ENCODE peak calls at places on chromosomes 2 and 18, in nine cellular contexts. M is iris pigment epithelial cell; F is activated naive CD8-positive, alpha-beta T cell treated with anti-CD3 and anti-CD28 coated beads, Interleukin-2, amount 10 ng/mL, durations not matched to agents 7 days and 5 days; Y is colonic mucosa; S is stimulated activated CD4-positive, alpha-beta T cell treated with anti-CD3 and anti-CD28 coated beads, Interleukin-1b, Interleukin-23, amount 100 ng/mL, for 24 hours; H is astrocyte; I is mesothelial cell of epicardium; T is CD8-positive, alpha-beta T cell; V is GOT3. X is an unnamed sample.

GRCh38 chr2:100292022-100292580 is 30.2 kb downstream of the LONRF2 start:
- DNase-seq in M (peak; percentile 91), F (no peak), Y (no peak), S (no peak), H (peak; percentile 98), I (peak; percentile 69), T (no peak), V (no peak), X (peak; percentile 4)

GRCh38 chr18:54946149-54946581 is 13.1 kb downstream of the CCDC68 start:
- DNase-seq in M (peak; percentile 47), F (peak; percentile 47), Y (peak; percentile 91), S (no peak), H (peak; percentile 26), I (no peak), T (no peak), V (no peak), X (no peak)

GRCh38 chr2:54653572-54654204 is 69.8 kb upstream of the EML6 start:
- DNase-seq in M (no peak), F (no peak), Y (no peak), S (no peak), H (no peak), I (no peak), T (no peak), V (no peak), X (no peak)

GRCh38 chr2:30206461-30207430 is 24.6 kb upstream of the LBH start:
- DNase-seq in M (no peak), F (no peak), Y (no peak), S (no peak), H (no peak), I (no peak), T (no peak), V (no peak), X (no peak)

GRCh38 chr2:67733517-67733916 is 329.3 kb downstream of the C1D start:
- DNase-seq in M (peak; percentile 28), F (no peak), Y (no peak), S (no peak), H (no peak), I (no peak), T (no peak), V (no peak), X (no peak)

GRCh38 chr2:217182996-217183395 is 323.1 kb upstream of the TNP1 start:
- DNase-seq in M (no peak), F (no peak), Y (no peak), S (no peak), H (no peak), I (no peak), T (no peak), V (no peak), X (no peak)

GRCh38 chr2:38148501-38148900 is 72.5 kb upstream of the CYP1B1 start:
- DNase-seq in M (peak; percentile 89), F (no peak), Y (no peak), S (no peak), H (no peak), I (no peak), T (no peak), V (no peak), X (no peak)

GRCh38 chr18:66143029-66143428 is 392.2 kb downstream of the CDH7 start:
- DNase-seq in M (no peak), F (no peak), Y (no peak), S (no peak), H (no peak), I (no peak), T (no peak), V (no peak), X (no peak)

GRCh38 chr2:50395510-50396300 is 636.2 kb downstream of the NRXN1 start:
- DNase-seq in M (no peak), F (no peak), Y (no peak), S (no peak), H (no peak), I (no peak), T (no peak), V (no peak), X (no peak)

GRCh38 chr2:213766465-213766891 is 482.2 kb downstream of the SPAG16 start:
- DNase-seq in M (peak; percentile 5), F (no peak), Y (no peak), S (no peak), H (no peak), I (no peak), T (no peak), V (no peak), X (no peak)

GRCh38 chr18:50022985-50023384 is 172.0 kb downstream of the MYO5B start:
- DNase-seq in M (no peak), F (no peak), Y (no peak), S (no peak), H (no peak), I (no peak), T (no peak), V (no peak), X (no peak)

GRCh38 chr18:25830787-25831186 is 259.6 kb downstream of the SS18 start:
- DNase-seq in M (peak; percentile 81), F (no peak), Y (no peak), S (no peak), H (peak; percentile 82), I (no peak), T (no peak), V (no peak), X (no peak)

GRCh38 chr18:41875094-41875780 is 79.8 kb upstream of the PIK3C3 start:
- DNase-seq in M (peak; percentile 71), F (no peak), Y (no peak), S (no peak), H (peak; percentile 63), I (no peak), T (no peak), V (no peak), X (no peak)

GRCh38 chr18:75238100-75238499 is 27.5 kb downstream of the TSHZ1 start:
- DNase-seq in M (no peak), F (no peak), Y (no peak), S (no peak), H (no peak), I (no peak), T (no peak), V (no peak), X (no peak)

GRCh38 chr2:40886660-40887059 is 434.8 kb upstream of the SLC8A1 start:
- DNase-seq in M (no peak), F (no peak), Y (no peak), S (no peak), H (no peak), I (no peak), T (no peak), V (no peak), X (no peak)

GRCh38 chr2:166803314-166803986 is 84.8 kb upstream of the XIRP2 start:
- DNase-seq in M (peak; percentile 6), F (no peak), Y (no peak), S (no peak), H (no peak), I (no peak), T (no peak), V (no peak), X (no peak)

X was measured in stimulated activated naive CD4-positive, alpha-beta T cell treated with Interleukin-2 at 50 U/mL for 16 hours.